ENCODE peak calls at places on chromosomes 2 and 18, in nine cellular contexts. V is Peyer's patch, U is HCT116, L is body of pancreas, X is IMR-90, Y is A549, M is NB4, T is spleen, Z is right lobe of liver. B is an unnamed sample.

GRCh38 chr2:177264209-177264538 is 353 bp downstream of the NFE2L2 start:
- DNase-seq in L (peak; percentile 43), Y (peak; percentile 53), Z (no peak), V (no peak), U (no peak), T (peak; percentile 93), X (peak; percentile 36), M (peak; percentile 73), B (no peak)

GRCh38 chr2:189260361-189260761 is 80.8 kb upstream of the COL5A2 start:
- DNase-seq in V (no peak), L (no peak), T (no peak), Y (no peak), X (peak; percentile 78), U (no peak), M (no peak), Z (no peak), B (no peak)

GRCh38 chr2:168564641-168565040 is 108.6 kb downstream of the CERS6 start:
- DNase-seq in T (no peak), L (no peak), Y (no peak), V (no peak), X (no peak), U (no peak), Z (no peak), M (no peak), B (no peak)

GRCh38 chr2:43132523-43133301 is 93.7 kb downstream of the ZFP36L2 start:
- DNase-seq in Y (no peak), M (peak; percentile 93), Z (no peak), U (no peak), L (no peak), V (peak; percentile 55), X (no peak), T (peak; percentile 91), B (no peak)

GRCh38 chr2:235612551-235612950 is 118.7 kb downstream of the AGAP1 start:
- DNase-seq in T (no peak), V (no peak), Z (no peak), Y (no peak), X (no peak), U (no peak), M (no peak), L (no peak), B (no peak)

GRCh38 chr2:41924024-41924423 is 123.8 kb upstream of the PKDCC start:
- DNase-seq in U (no peak), X (no peak), Z (peak; percentile 29), Y (no peak), V (no peak), L (no peak), M (no peak), T (no peak), B (no peak)

GRCh38 chr2:197804758-197805597 is 585 bp downstream of the PLCL1 start:
- DNase-seq in U (no peak), L (peak; percentile 19), Z (peak; percentile 44), V (peak; percentile 29), Y (no peak), X (peak; percentile 6), T (peak; percentile 82), M (peak; percentile 16), B (peak; percentile 60)

GRCh38 chr2:40352321-40353099 is 99.4 kb downstream of the SLC8A1 start:
- DNase-seq in U (no peak), T (no peak), Y (no peak), Z (no peak), L (no peak), V (no peak), M (no peak), X (peak; percentile 46), B (no peak)

GRCh38 chr18:24075731-24076130 is 61.2 kb downstream of the TTC39C start:
- DNase-seq in X (no peak), U (peak; percentile 4), L (no peak), Z (no peak), T (no peak), M (peak; percentile 12), V (no peak), Y (no peak), B (no peak)

GRCh38 chr2:157841485-157841884 is 34.6 kb downstream of the ACVR1 start:
- DNase-seq in V (no peak), L (no peak), Z (no peak), Y (no peak), T (no peak), U (no peak), M (no peak), X (no peak), B (no peak)

GRCh38 chr2:136863468-136863867 is 98.1 kb downstream of the THSD7B start:
- DNase-seq in Z (no peak), L (no peak), V (no peak), U (no peak), Y (no peak), X (no peak), T (no peak), M (no peak), B (no peak)

GRCh38 chr2:67625178-67625577 is 228.0 kb downstream of the ETAA1 start:
- DNase-seq in L (no peak), T (no peak), V (no peak), Z (no peak), Y (no peak), U (no peak), X (peak; percentile 44), M (no peak), B (no peak)

GRCh38 chr18:40937386-40937785 is 1017.6 kb upstream of the PIK3C3 start:
- DNase-seq in T (no peak), Z (no peak), X (peak; percentile 14), M (no peak), U (no peak), Y (no peak), L (no peak), V (no peak), B (no peak)

GRCh38 chr2:94923196-94923595 is 52.0 kb downstream of the TEKT4 start:
- DNase-seq in X (peak; percentile 13), L (no peak), U (no peak), Z (no peak), Y (no peak), T (no peak), V (no peak), M (no peak), B (no peak)

GRCh38 chr2:16031848-16032159 is 91.5 kb downstream of the MYCN start:
- DNase-seq in V (no peak), U (no peak), L (no peak), Y (no peak), M (no peak), X (no peak), Z (peak; percentile 72), T (no peak), B (no peak)

GRCh38 chr2:113079123-113079522 is 11.4 kb downstream of the IL1F10 start:
- DNase-seq in Y (no peak), M (no peak), Z (no peak), U (no peak), T (no peak), V (no peak), X (no peak), L (no peak), B (no peak)

GRCh38 chr2:123720760-123721159 is 304.3 kb upstream of the CNTNAP5 start:
- DNase-seq in T (no peak), U (no peak), X (no peak), M (no peak), L (no peak), V (no peak), Z (no peak), Y (no peak), B (no peak)

GRCh38 chr2:155377178-155377780 is 678.8 kb downstream of the KCNJ3 start:
- DNase-seq in Z (no peak), X (peak; percentile 35), M (peak; percentile 34), L (no peak), Y (peak; percentile 31), T (no peak), U (peak; percentile 35), V (no peak), B (peak; percentile 9)

GRCh38 chr18:55420665-55420964 is 167.4 kb downstream of the TCF4 start:
- DNase-seq in Y (no peak), V (no peak), L (no peak), U (no peak), Z (no peak), M (peak; percentile 2), X (no peak), T (no peak), B (no peak)

GRCh38 chr2:174546519-174547506 is 50.8 kb downstream of the WIPF1 start:
- DNase-seq in U (peak; percentile 29), L (no peak), Z (no peak), X (peak; percentile 43), V (no peak), M (peak; percentile 62), Y (peak; percentile 50), T (no peak), B (peak; percentile 35)

GRCh38 chr18:44759925-44760342 is 79.2 kb downstream of the SETBP1 start:
- DNase-seq in U (no peak), M (no peak), X (no peak), Z (no peak), L (no peak), Y (no peak), V (peak; percentile 34), T (no peak), B (no peak)

GRCh38 chr2:128378231-128379020 is 59.8 kb upstream of the HS6ST1 start:
- DNase-seq in M (no peak), X (no peak), V (no peak), U (no peak), Y (no peak), Z (peak; percentile 36), L (no peak), T (peak; percentile 69), B (no peak)

GRCh38 chr18:77777126-77777525 is 527.5 kb downstream of the GALR1 start:
- DNase-seq in L (no peak), Y (no peak), T (no peak), V (no peak), U (no peak), Z (no peak), X (no peak), M (no peak), B (no peak)

GRCh38 chr2:218406209-218406948 is 6.7 kb downstream of the CTDSP1 start:
- DNase-seq in Y (peak; percentile 94), Z (peak; percentile 99), T (peak; percentile 100), L (peak; percentile 97), M (peak; percentile 98), X (peak; percentile 89), V (peak; percentile 94), U (peak; percentile 84), B (peak; percentile 96)
- TF ChIP-seq POLR2A in Y (no peak), Z (peak; percentile 56), T (no peak), L (peak; percentile 53), M (no peak), X (peak; percentile 42), V (no peak), U (no peak), B (peak; percentile 57)

GRCh38 chr2:134918518-134919359 is at the start of gene CCNT2:
- DNase-seq in V (peak; percentile 97), T (peak; percentile 100), Z (peak; percentile 99), L (peak; percentile 99), M (peak; percentile 99), U (peak; percentile 98), X (peak; percentile 98), Y (peak; percentile 99), B (peak; percentile 99)
- TF ChIP-seq POLR2A in V (peak; percentile 42), T (peak; percentile 7), Z (peak; percentile 48), L (peak; percentile 33), M (peak; percentile 63), U (peak; percentile 54), X (peak; percentile 87), Y (peak; percentile 62), B (peak; percentile 54)

GRCh38 chr2:53970898-53971681 is at the start of gene PSME4:
- DNase-seq in X (peak; percentile 84), V (peak; percentile 93), U (peak; percentile 42), Z (peak; percentile 97), Y (peak; percentile 90), T (peak; percentile 99), L (peak; percentile 95), M (peak; percentile 95), B (peak; percentile 96)
- TF ChIP-seq POLR2A in X (peak; percentile 97), V (peak; percentile 95), U (peak; percentile 84), Z (peak; percentile 97), Y (peak; percentile 89), T (peak; percentile 30), L (peak; percentile 95), M (peak; percentile 95), B (peak; percentile 68)

GRCh38 chr18:57768557-57769326 is 34.4 kb downstream of the ATP8B1 start:
- DNase-seq in M (no peak), V (no peak), X (peak; percentile 61), Y (no peak), Z (no peak), U (no peak), L (peak; percentile 29), T (no peak), B (no peak)
- TF ChIP-seq POLR2A in M (no peak), V (no peak), X (no peak), Y (no peak), Z (no peak), U (no peak), L (no peak), T (no peak), B (no peak)

B was measured in erythroblast.